ENCODE peak calls at places on chromosomes 4 and X, in five cellular contexts. Y, N, L, Z and P are unnamed samples.

GRCh38 chrX:57156397-57157049 is 19.3 kb upstream of the SPIN2A start:
- DNase-seq in Y (peak), N (no peak), L (peak), Z (no peak), P (peak)

GRCh38 chr4:87049508-87049907 is 114.7 kb downstream of the AFF1 start:
- DNase-seq in Y (no peak), N (no peak), L (no peak), Z (no peak), P (no peak)

GRCh38 chrX:74535211-74535621 is 79.2 kb downstream of the RLIM start:
- DNase-seq in Y (peak), N (no peak), L (no peak), Z (no peak), P (peak)

GRCh38 chrX:1554469-1555210 is 17.7 kb upstream of the P2RY8 start:
- DNase-seq in Y (no peak), N (no peak), L (no peak), Z (no peak), P (no peak)

GRCh38 chrX:68696267-68696666 is 48.8 kb downstream of the STARD8 start:
- DNase-seq in Y (no peak), N (no peak), L (no peak), Z (no peak), P (no peak)

GRCh38 chr4:162056947-162057346 is 106.9 kb downstream of the FSTL5 start:
- DNase-seq in Y (no peak), N (no peak), L (peak), Z (no peak), P (no peak)

GRCh38 chr4:38119663-38120374 is 159.6 kb downstream of the PTTG2 start:
- DNase-seq in Y (no peak), N (no peak), L (peak), Z (no peak), P (peak)

GRCh38 chr4:154686838-154687237 is 57.0 kb upstream of the LRAT start:
- DNase-seq in Y (no peak), N (no peak), L (no peak), Z (no peak), P (no peak)

GRCh38 chr4:54498661-54499111 is 159.1 kb upstream of the KIT start:
- DNase-seq in Y (no peak), N (no peak), L (no peak), Z (no peak), P (peak)

GRCh38 chr4:1029957-1030520 is 18.6 kb downstream of the FGFRL1 start:
- DNase-seq in Y (no peak), N (no peak), L (no peak), Z (no peak), P (peak)

GRCh38 chrX:109350621-109351020 is 131.3 kb downstream of the GUCY2F start:
- DNase-seq in Y (no peak), N (no peak), L (no peak), Z (no peak), P (no peak)

GRCh38 chr4:159515314-159516025 is 412.6 kb downstream of the RAPGEF2 start:
- DNase-seq in Y (no peak), N (no peak), L (no peak), Z (no peak), P (no peak)

GRCh38 chr4:24857996-24858395 is 54.8 kb downstream of the CCDC149 start:
- DNase-seq in Y (no peak), N (no peak), L (no peak), Z (no peak), P (no peak)

GRCh38 chrX:68842781-68843581 is 14.2 kb downstream of the EFNB1 start:
- DNase-seq in Y (no peak), N (peak), L (no peak), Z (no peak), P (no peak)

GRCh38 chr4:108272046-108272445 is 103.3 kb upstream of the LEF1 start:
- DNase-seq in Y (no peak), N (no peak), L (no peak), Z (no peak), P (no peak)

GRCh38 chr4:137253949-137254348 is 278.3 kb downstream of the PCDH18 start:
- DNase-seq in Y (no peak), N (no peak), L (no peak), Z (no peak), P (no peak)

GRCh38 chrX:71107762-71108360 is 1.3 kb upstream of the CXorf65 start:
- DNase-seq in Y (no peak), N (no peak), L (no peak), Z (no peak), P (peak)

GRCh38 chr4:82775243-82775642 is 23.4 kb downstream of the SCD5 start:
- DNase-seq in Y (no peak), N (no peak), L (no peak), Z (no peak), P (no peak)

GRCh38 chrX:31266172-31267076 is 194.6 kb upstream of the FTHL17 start:
- DNase-seq in Y (peak), N (peak), L (peak), Z (no peak), P (peak)

GRCh38 chrX:9627827-9628406 is 137.7 kb downstream of the GPR143 start:
- DNase-seq in Y (no peak), N (no peak), L (no peak), Z (no peak), P (no peak)

GRCh38 chr4:177204126-177204525 is 105.5 kb upstream of the NEIL3 start:
- DNase-seq in Y (no peak), N (no peak), L (no peak), Z (no peak), P (no peak)

GRCh38 chr4:186020793-186021407 is 48.1 kb upstream of the TLR3 start:
- DNase-seq in Y (no peak), N (no peak), L (no peak), Z (no peak), P (no peak)

GRCh38 chr4:145882594-145882993 is 56.0 kb downstream of the ZNF827 start:
- DNase-seq in Y (no peak), N (no peak), L (no peak), Z (no peak), P (no peak)

GRCh38 chrX:129239371-129239770 is 283.9 kb downstream of the SMARCA1 start:
- DNase-seq in Y (no peak), N (no peak), L (no peak), Z (no peak), P (no peak)

GRCh38 chr4:150209140-150209829 is 131.0 kb downstream of the DCLK2 start:
- DNase-seq in Y (peak), N (peak), L (peak), Z (no peak), P (peak)

GRCh38 chrX:74232859-74233258 is 71.1 kb upstream of the ZCCHC13 start:
- DNase-seq in Y (no peak), N (no peak), L (no peak), Z (no peak), P (no peak)

GRCh38 chr4:53914313-53915016 is 149.9 kb downstream of the CHIC2 start:
- DNase-seq in Y (no peak), N (no peak), L (no peak), Z (no peak), P (no peak)

GRCh38 chrX:21932277-21932996 is 8.1 kb upstream of the SMS start:
- DNase-seq in Y (peak), N (no peak), L (no peak), Z (no peak), P (no peak)

GRCh38 chr4:23135792-23136645 is 443.3 kb downstream of the GBA3 start:
- DNase-seq in Y (no peak), N (no peak), L (no peak), Z (no peak), P (peak)

GRCh38 chr4:38242110-38242509 is 281.9 kb downstream of the PTTG2 start:
- DNase-seq in Y (no peak), N (no peak), L (no peak), Z (no peak), P (no peak)

GRCh38 chr4:25842229-25842840 is 20.5 kb downstream of the SEL1L3 start:
- DNase-seq in Y (no peak), N (no peak), L (no peak), Z (no peak), P (no peak)

GRCh38 chr4:117773067-117773946 is 261.0 kb upstream of the NDST3 start:
- DNase-seq in Y (no peak), N (no peak), L (no peak), Z (no peak), P (no peak)

GRCh38 chr4:76902233-76902890 is 4.4 kb upstream of the SOWAHB start:
- DNase-seq in Y (no peak), N (no peak), L (no peak), Z (no peak), P (no peak)

GRCh38 chr4:168881754-168882153 is 128.3 kb downstream of the CBR4 start:
- DNase-seq in Y (no peak), N (no peak), L (no peak), Z (no peak), P (no peak)

GRCh38 chr4:121192500-121192899 is 28.4 kb upstream of the TNIP3 start:
- DNase-seq in Y (no peak), N (no peak), L (no peak), Z (no peak), P (peak)

GRCh38 chr4:22458112-22458511 is 57.8 kb downstream of the ADGRA3 start:
- DNase-seq in Y (no peak), N (no peak), L (no peak), Z (no peak), P (peak)

GRCh38 chrX:331772-332495 is 13.3 kb upstream of the GTPBP6 start:
- DNase-seq in Y (no peak), N (peak), L (no peak), Z (no peak), P (no peak)

GRCh38 chrX:115957862-115958490 is 212.6 kb upstream of the AGTR2 start:
- DNase-seq in Y (no peak), N (no peak), L (no peak), Z (no peak), P (no peak)

GRCh38 chrX:115948018-115948923 is 222.3 kb upstream of the AGTR2 start:
- DNase-seq in Y (no peak), N (no peak), L (no peak), Z (no peak), P (no peak)

GRCh38 chrX:115949900-115950822 is 220.4 kb upstream of the AGTR2 start:
- DNase-seq in Y (peak), N (no peak), L (no peak), Z (no peak), P (no peak)

DNA sequence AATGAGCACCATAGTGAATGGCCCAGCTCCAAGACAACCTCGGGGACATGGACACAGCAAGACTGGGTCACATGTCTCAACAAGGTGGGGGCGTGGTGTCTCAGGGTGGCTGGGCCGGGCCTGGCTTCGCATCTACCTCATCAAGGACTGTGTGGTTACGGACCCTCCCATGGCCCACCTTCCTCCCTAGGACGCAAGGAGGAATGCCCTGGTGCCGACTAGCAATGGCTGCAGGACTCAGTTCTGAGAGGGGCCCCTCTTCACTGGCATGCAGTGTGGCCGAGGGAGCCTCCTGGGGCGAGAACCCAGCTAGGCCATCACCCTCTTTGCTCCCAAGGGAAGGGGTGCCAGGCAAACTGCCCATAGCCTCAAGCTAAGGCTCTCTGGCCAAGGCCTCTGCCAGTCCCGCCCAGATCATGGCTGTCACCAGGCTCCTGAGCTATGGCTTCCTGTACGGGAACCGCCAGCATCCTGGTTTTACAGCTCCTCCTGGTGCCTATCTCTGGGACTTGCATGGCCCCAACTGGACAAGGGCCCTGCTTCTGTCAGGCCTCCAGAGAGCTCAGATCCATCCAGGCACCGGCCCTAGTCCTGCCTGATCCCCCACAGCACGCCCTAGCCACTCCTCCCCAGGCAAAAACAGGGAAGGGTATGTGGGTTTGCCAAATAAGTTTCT is 218.0 kb upstream of the AGTR2 start:
- DNase-seq in Y (no peak), N (no peak), L (no peak), Z (no peak), P (no peak)
- TF ChIP-seq CTCF in Y (no peak), N (no peak), L (no peak), Z (no peak), P (no peak)

GRCh38 chr4:16516796-16517413 is 290.6 kb upstream of the TAPT1 start:
- DNase-seq in Y (peak), N (no peak), L (peak), Z (no peak), P (no peak)
- TF ChIP-seq CTCF in Y (peak), N (peak), L (no peak), Z (no peak), P (no peak)

DNA sequence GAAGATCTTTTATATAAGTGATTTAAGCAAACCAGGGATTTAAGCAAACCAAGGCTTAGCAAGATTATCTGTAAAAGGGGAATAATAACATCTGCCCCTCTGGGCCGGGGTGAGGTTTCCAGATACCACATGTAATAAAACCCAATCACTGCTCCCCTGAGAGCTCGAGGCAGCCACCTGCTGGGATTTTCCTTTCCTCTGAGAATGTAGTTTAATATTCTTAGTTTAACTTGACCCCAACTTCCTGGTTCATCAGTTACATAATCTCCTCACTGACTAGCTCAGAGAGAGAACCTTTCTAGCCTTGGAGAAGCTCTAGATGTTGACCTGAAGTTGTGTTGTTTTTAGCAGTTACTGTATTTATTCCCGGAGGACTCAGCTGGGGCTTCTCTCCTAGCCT is 322.4 kb downstream of the ARHGAP10 start:
- DNase-seq in Y (no peak), N (no peak), L (no peak), Z (no peak), P (no peak)
- TF ChIP-seq CTCF in Y (no peak), N (no peak), L (no peak), Z (no peak), P (no peak)

GRCh38 chr4:105662935-105663675 is 45.4 kb downstream of the INTS12 start:
- DNase-seq in Y (no peak), N (no peak), L (no peak), Z (no peak), P (no peak)

GRCh38 chr4:105651879-105652640 is 56.4 kb downstream of the INTS12 start:
- DNase-seq in Y (no peak), N (no peak), L (no peak), Z (no peak), P (no peak)

GRCh38 chr4:105661028-105661427 is 47.5 kb downstream of the INTS12 start:
- DNase-seq in Y (no peak), N (no peak), L (no peak), Z (no peak), P (no peak)

GRCh38 chr4:105659190-105659589 is 49.3 kb downstream of the INTS12 start:
- DNase-seq in Y (no peak), N (no peak), L (no peak), Z (no peak), P (no peak)

GRCh38 chr4:105657117-105657765 is 51.2 kb downstream of the INTS12 start:
- DNase-seq in Y (no peak), N (no peak), L (no peak), Z (no peak), P (no peak)
- TF ChIP-seq CTCF in Y (no peak), N (no peak), L (no peak), Z (no peak), P (no peak)

GRCh38 chrX:26925088-26925487 is 538.1 kb downstream of the PPP4R3C start:
- DNase-seq in Y (no peak), N (no peak), L (no peak), Z (no peak), P (no peak)
- TF ChIP-seq CTCF in Y (no peak), N (no peak), L (no peak), Z (no peak), P (no peak)